ENCODE peak calls at places on chromosomes 4 and X, in nine cellular contexts. One of them, this sample, is unnamed.

GRCh38 chr4:158914178-158914577 is 145.4 kb downstream of the FNIP2 start:
- DNase-seq in sigmoid colon: no peak
- DNase-seq in gastrocnemius medialis: no peak
- DNase-seq in A549: peak; percentile 8
- DNase-seq in spleen: no peak
- DNase-seq in H1: no peak
- DNase-seq in K562: no peak
- DNase-seq in upper lobe of left lung: no peak
- DNase-seq in transverse colon: no peak
- DNase-seq in this sample: no peak

GRCh38 chrX:100609591-100609990 is 24.9 kb downstream of the TNMD start:
- DNase-seq in transverse colon: no peak
- DNase-seq in upper lobe of left lung: no peak
- DNase-seq in gastrocnemius medialis: no peak
- DNase-seq in spleen: no peak
- DNase-seq in sigmoid colon: no peak
- DNase-seq in H1: no peak
- DNase-seq in A549: no peak
- DNase-seq in K562: no peak
- DNase-seq in this sample: no peak

GRCh38 chr4:188107931-188108843 is 1.2 kb downstream of the TRIML2 start:
- DNase-seq in transverse colon: no peak
- DNase-seq in sigmoid colon: no peak
- DNase-seq in gastrocnemius medialis: no peak
- DNase-seq in A549: peak; percentile 15
- DNase-seq in spleen: no peak
- DNase-seq in K562: no peak
- DNase-seq in H1: peak; percentile 72
- DNase-seq in upper lobe of left lung: no peak
- DNase-seq in this sample: no peak

GRCh38 chr4:142567199-142567598 is 278.9 kb downstream of the INPP4B start:
- DNase-seq in H1: peak; percentile 25
- DNase-seq in spleen: peak; percentile 75
- DNase-seq in transverse colon: peak; percentile 35
- DNase-seq in K562: no peak
- DNase-seq in sigmoid colon: no peak
- DNase-seq in A549: peak; percentile 4
- DNase-seq in upper lobe of left lung: no peak
- DNase-seq in gastrocnemius medialis: no peak
- DNase-seq in this sample: no peak

GRCh38 chr4:184792950-184793555 is 32.7 kb downstream of the ACSL1 start:
- DNase-seq in upper lobe of left lung: peak; percentile 85
- DNase-seq in transverse colon: no peak
- DNase-seq in A549: no peak
- DNase-seq in gastrocnemius medialis: peak; percentile 85
- DNase-seq in K562: no peak
- DNase-seq in H1: no peak
- DNase-seq in sigmoid colon: no peak
- DNase-seq in spleen: peak; percentile 28
- DNase-seq in this sample: peak; percentile 60

GRCh38 chr4:78806943-78807458 is 30.9 kb downstream of the BMP2K start:
- DNase-seq in spleen: no peak
- DNase-seq in A549: no peak
- DNase-seq in transverse colon: no peak
- DNase-seq in H1: no peak
- DNase-seq in K562: no peak
- DNase-seq in upper lobe of left lung: no peak
- DNase-seq in gastrocnemius medialis: no peak
- DNase-seq in sigmoid colon: no peak
- DNase-seq in this sample: no peak

GRCh38 chr4:173371292-173372192 is 788 bp downstream of the SAP30 start:
- DNase-seq in sigmoid colon: peak; percentile 89
- DNase-seq in transverse colon: peak; percentile 75
- DNase-seq in gastrocnemius medialis: peak; percentile 52
- DNase-seq in K562: peak; percentile 39
- DNase-seq in upper lobe of left lung: peak; percentile 55
- DNase-seq in H1: no peak
- DNase-seq in spleen: peak; percentile 92
- DNase-seq in A549: peak; percentile 43
- DNase-seq in this sample: peak; percentile 70

GRCh38 chr4:184955636-184956035 is 62.7 kb upstream of the HELT start:
- DNase-seq in A549: no peak
- DNase-seq in K562: no peak
- DNase-seq in upper lobe of left lung: no peak
- DNase-seq in H1: no peak
- DNase-seq in gastrocnemius medialis: no peak
- DNase-seq in transverse colon: no peak
- DNase-seq in spleen: no peak
- DNase-seq in sigmoid colon: no peak
- DNase-seq in this sample: no peak

GRCh38 chr4:66840178-66840577 is 705.1 kb downstream of the CENPC start:
- DNase-seq in spleen: no peak
- DNase-seq in upper lobe of left lung: no peak
- DNase-seq in A549: no peak
- DNase-seq in H1: no peak
- DNase-seq in K562: no peak
- DNase-seq in gastrocnemius medialis: no peak
- DNase-seq in transverse colon: no peak
- DNase-seq in sigmoid colon: no peak
- DNase-seq in this sample: no peak

GRCh38 chr4:184599492-184600135 is 49.6 kb downstream of the CASP3 start:
- DNase-seq in sigmoid colon: no peak
- DNase-seq in upper lobe of left lung: no peak
- DNase-seq in transverse colon: no peak
- DNase-seq in gastrocnemius medialis: no peak
- DNase-seq in A549: no peak
- DNase-seq in K562: no peak
- DNase-seq in H1: no peak
- DNase-seq in spleen: no peak
- DNase-seq in this sample: no peak

GRCh38 chrX:9318761-9319160 is 146.1 kb upstream of the TBL1X start:
- DNase-seq in H1: no peak
- DNase-seq in sigmoid colon: no peak
- DNase-seq in transverse colon: no peak
- DNase-seq in K562: no peak
- DNase-seq in A549: no peak
- DNase-seq in upper lobe of left lung: no peak
- DNase-seq in spleen: no peak
- DNase-seq in gastrocnemius medialis: no peak
- DNase-seq in this sample: no peak

GRCh38 chr4:137253949-137254348 is 278.3 kb downstream of the PCDH18 start:
- DNase-seq in sigmoid colon: no peak
- DNase-seq in H1: no peak
- DNase-seq in spleen: no peak
- DNase-seq in K562: no peak
- DNase-seq in A549: no peak
- DNase-seq in upper lobe of left lung: no peak
- DNase-seq in transverse colon: no peak
- DNase-seq in gastrocnemius medialis: no peak
- DNase-seq in this sample: no peak

GRCh38 chr4:67037489-67037888 is 507.8 kb downstream of the CENPC start:
- DNase-seq in upper lobe of left lung: no peak
- DNase-seq in gastrocnemius medialis: no peak
- DNase-seq in spleen: no peak
- DNase-seq in sigmoid colon: no peak
- DNase-seq in K562: no peak
- DNase-seq in H1: no peak
- DNase-seq in A549: no peak
- DNase-seq in transverse colon: no peak
- DNase-seq in this sample: no peak

GRCh38 chr4:183266386-183266785 is 53.7 kb downstream of the CLDN22 start:
- DNase-seq in A549: no peak
- DNase-seq in sigmoid colon: no peak
- DNase-seq in gastrocnemius medialis: no peak
- DNase-seq in H1: no peak
- DNase-seq in transverse colon: no peak
- DNase-seq in K562: no peak
- DNase-seq in spleen: no peak
- DNase-seq in upper lobe of left lung: no peak
- DNase-seq in this sample: no peak

DNA sequence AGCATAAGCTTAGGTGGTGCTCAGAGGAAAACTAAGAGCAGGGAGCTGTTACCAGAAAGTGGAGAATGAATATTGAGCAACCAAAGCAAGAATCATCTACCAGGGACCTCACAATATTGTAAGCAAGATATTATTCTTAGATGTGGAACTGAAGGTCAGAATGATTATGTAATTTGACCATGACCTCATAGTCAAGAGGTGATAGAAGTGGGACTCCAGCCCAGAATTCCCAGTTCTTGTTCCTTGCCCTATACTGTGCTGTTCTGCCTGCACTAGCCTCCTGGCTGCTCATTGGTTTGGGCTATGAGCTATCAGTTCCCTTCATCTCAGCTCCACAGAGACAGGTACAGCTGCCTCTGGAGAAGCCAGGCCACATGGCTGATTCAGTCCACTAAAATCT is 229.4 kb downstream of the LDB2 start:
- DNase-seq in sigmoid colon: no peak
- DNase-seq in upper lobe of left lung: no peak
- DNase-seq in transverse colon: no peak
- DNase-seq in A549: no peak
- DNase-seq in H1: no peak
- DNase-seq in K562: no peak
- DNase-seq in spleen: no peak
- DNase-seq in gastrocnemius medialis: no peak
- DNase-seq in this sample: peak; percentile 70
- H3K27ac ChIP-seq in sigmoid colon: no peak overlapping the region
- H3K27ac ChIP-seq in upper lobe of left lung: peak overlapping the region; percentile 4
- H3K27ac ChIP-seq in transverse colon: no peak overlapping the region
- H3K27ac ChIP-seq in A549: no peak overlapping the region
- H3K27ac ChIP-seq in H1: no peak overlapping the region
- H3K27ac ChIP-seq in K562: no peak overlapping the region
- H3K27ac ChIP-seq in spleen: no peak overlapping the region
- H3K27ac ChIP-seq in gastrocnemius medialis: no peak overlapping the region
- H3K27ac ChIP-seq in this sample: peak overlapping the region; percentile 51

DNA sequence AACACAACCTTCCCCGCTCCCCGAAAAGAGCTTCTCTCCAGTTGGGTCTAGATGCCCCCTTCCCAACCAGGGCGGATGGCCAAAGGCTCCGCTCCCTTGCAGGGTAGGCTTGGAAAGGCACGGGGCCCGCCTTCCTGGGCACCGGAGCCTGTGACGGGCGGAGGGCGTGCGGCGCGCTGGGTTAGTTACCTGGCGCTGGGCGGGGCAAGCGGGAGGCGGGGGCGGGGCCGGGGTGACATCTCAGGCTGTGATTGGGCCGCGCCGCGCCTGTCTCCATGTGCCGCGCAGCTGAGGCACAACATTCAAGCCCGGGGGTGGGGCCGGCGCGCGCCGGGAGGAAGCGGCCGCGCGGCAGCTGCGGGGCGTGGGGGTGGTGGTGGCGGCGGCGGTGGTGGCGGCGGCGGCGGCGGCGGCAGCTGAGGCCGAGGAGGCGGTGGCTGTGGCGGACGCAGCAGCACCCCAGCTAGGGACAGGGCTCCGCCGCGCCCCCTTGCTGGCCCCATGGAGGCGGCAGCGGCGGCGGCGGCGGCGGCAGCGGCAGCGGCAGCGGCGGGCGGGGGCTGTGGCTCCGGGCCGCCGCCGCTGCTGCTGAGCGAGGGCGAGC is at the start of gene REPS2:
- DNase-seq in sigmoid colon: peak; percentile 88
- DNase-seq in gastrocnemius medialis: peak; percentile 75
- DNase-seq in spleen: peak; percentile 94
- DNase-seq in upper lobe of left lung: peak; percentile 90
- DNase-seq in K562: peak; percentile 95
- DNase-seq in transverse colon: peak; percentile 90
- DNase-seq in A549: peak; percentile 79
- DNase-seq in H1: peak; percentile 49
- DNase-seq in this sample: peak; percentile 80
- TF ChIP-seq POLR2A in sigmoid colon: no peak
- TF ChIP-seq POLR2A in gastrocnemius medialis: peak; percentile 16
- TF ChIP-seq POLR2A in spleen: no peak
- TF ChIP-seq POLR2A in upper lobe of left lung: no peak
- TF ChIP-seq POLR2A in K562: no peak
- TF ChIP-seq POLR2A in transverse colon: peak; percentile 59
- TF ChIP-seq POLR2A in A549: no peak
- TF ChIP-seq POLR2A in H1: no peak
- TF ChIP-seq POLR2A in this sample: peak; percentile 44

GRCh38 chr4:7844247-7844991 is 95.2 kb downstream of the AFAP1 start:
- DNase-seq in gastrocnemius medialis: peak; percentile 78
- DNase-seq in upper lobe of left lung: peak; percentile 75
- DNase-seq in K562: peak; percentile 66
- DNase-seq in H1: peak; percentile 63
- DNase-seq in A549: peak; percentile 61
- DNase-seq in sigmoid colon: peak; percentile 86
- DNase-seq in spleen: no peak
- DNase-seq in transverse colon: peak; percentile 81
- DNase-seq in this sample: peak; percentile 73
- H3K27ac ChIP-seq in gastrocnemius medialis: no peak overlapping the region
- H3K27ac ChIP-seq in upper lobe of left lung: peak overlapping the region; percentile 62
- H3K27ac ChIP-seq in K562: no peak overlapping the region
- H3K27ac ChIP-seq in H1: no peak overlapping the region
- H3K27ac ChIP-seq in A549: peak overlapping the region; percentile 98
- H3K27ac ChIP-seq in sigmoid colon: peak overlapping the region; percentile 87
- H3K27ac ChIP-seq in spleen: no peak overlapping the region
- H3K27ac ChIP-seq in transverse colon: peak overlapping the region; percentile 89
- H3K27ac ChIP-seq in this sample: peak overlapping the region; percentile 96

DNA sequence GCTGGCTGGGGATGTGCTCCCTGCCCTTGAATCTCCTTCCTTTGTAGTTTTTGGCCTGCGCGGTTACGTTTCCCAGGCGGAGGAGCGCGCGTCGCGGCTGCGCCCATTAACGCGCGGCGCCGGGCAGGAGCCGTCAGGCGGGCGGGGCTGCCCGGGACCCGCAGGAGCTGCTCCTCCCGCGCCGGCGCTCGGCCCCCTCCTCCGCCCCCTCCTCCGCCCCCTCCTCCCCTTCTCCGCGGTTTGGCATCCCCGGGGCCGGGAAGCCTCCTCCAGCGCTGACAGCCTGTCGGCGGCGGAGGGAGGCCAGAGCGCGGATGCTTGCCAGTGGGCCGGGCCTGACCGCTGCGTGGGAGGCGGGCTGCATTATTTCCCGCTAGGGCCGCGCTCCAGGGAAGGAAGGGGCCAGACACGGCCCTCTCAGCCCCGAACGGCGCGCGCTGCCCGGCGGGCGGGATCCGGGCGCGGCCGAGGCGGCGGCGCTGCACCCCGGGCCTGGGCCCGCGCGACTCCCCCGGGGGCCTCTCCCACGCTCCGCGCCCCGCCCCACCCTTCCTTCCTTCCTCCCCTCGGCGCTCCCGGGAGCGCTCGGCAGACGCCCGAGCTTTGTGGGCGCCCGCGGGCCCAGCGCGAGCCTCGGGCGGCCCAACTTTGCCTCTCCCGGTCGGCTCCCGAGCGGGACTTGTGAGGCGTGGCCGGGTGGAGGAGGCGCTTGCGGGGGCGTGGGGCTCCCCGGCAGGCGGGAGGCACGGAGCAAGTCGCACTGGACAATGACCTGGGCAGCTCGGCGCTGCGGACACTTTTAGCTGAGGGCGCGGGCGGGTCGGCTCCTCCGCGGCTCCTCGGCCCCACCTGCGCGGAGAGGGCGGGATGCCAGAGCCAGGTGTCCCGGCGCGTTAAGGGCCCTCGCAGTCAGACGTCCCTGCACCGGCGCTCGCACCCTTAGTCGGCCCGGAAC is at the start of gene DCLK2:
- DNase-seq in A549: peak; percentile 55
- DNase-seq in K562: peak; percentile 22
- DNase-seq in upper lobe of left lung: peak; percentile 35
- DNase-seq in spleen: peak; percentile 85
- DNase-seq in H1: peak; percentile 3
- DNase-seq in gastrocnemius medialis: peak; percentile 28
- DNase-seq in transverse colon: peak; percentile 59
- DNase-seq in sigmoid colon: peak; percentile 94
- DNase-seq in this sample: peak; percentile 85
- TF ChIP-seq POLR2A in A549: peak; percentile 41
- TF ChIP-seq POLR2A in K562: no peak
- TF ChIP-seq POLR2A in upper lobe of left lung: no peak
- TF ChIP-seq POLR2A in spleen: no peak
- TF ChIP-seq POLR2A in H1: no peak
- TF ChIP-seq POLR2A in gastrocnemius medialis: no peak
- TF ChIP-seq POLR2A in transverse colon: no peak
- TF ChIP-seq POLR2A in sigmoid colon: no peak
- TF ChIP-seq POLR2A in this sample: no peak